ENCODE peak calls at places on chromosomes 1 and 21, in six cellular contexts. P is endodermal cell, T is mesothelial cell of epicardium, E is AG09319, U is upper lobe of right lung, S is GM12865. B is an unnamed sample.

GRCh38 chr1:9735800-9736199 is 84.3 kb downstream of the PIK3CD start:
- DNase-seq in P (no peak), T (no peak), E (no peak), U (no peak), S (no peak), B (no peak)

GRCh38 chr1:230232352-230232751 is 165.3 kb downstream of the GALNT2 start:
- DNase-seq in P (peak), T (no peak), E (no peak), U (no peak), S (no peak), B (no peak)

GRCh38 chr1:34885405-34886247 is 26.1 kb upstream of the SMIM12 start:
- DNase-seq in P (peak), T (no peak), E (no peak), U (peak), S (no peak), B (peak)

GRCh38 chr1:8595332-8595731 is 222.1 kb downstream of the RERE start:
- DNase-seq in P (no peak), T (no peak), E (no peak), U (no peak), S (no peak), B (no peak)

GRCh38 chr1:109789771-109790170 is 26.0 kb upstream of the EPS8L3 start:
- DNase-seq in P (no peak), T (no peak), E (no peak), U (peak), S (no peak), B (no peak)

GRCh38 chr1:237152506-237153335 is 110.7 kb downstream of the RYR2 start:
- DNase-seq in P (no peak), T (no peak), E (no peak), U (no peak), S (no peak), B (no peak)

GRCh38 chr1:205928256-205928655 is 15.0 kb downstream of the SLC26A9 start:
- DNase-seq in P (no peak), T (no peak), E (no peak), U (no peak), S (no peak), B (no peak)

GRCh38 chr1:62682531-62682930 is 5.7 kb downstream of the DOCK7 start:
- DNase-seq in P (no peak), T (no peak), E (no peak), U (no peak), S (no peak), B (no peak)

GRCh38 chr1:115099693-115100050 is 10.4 kb upstream of the TSPAN2 start:
- DNase-seq in P (no peak), T (no peak), E (no peak), U (no peak), S (no peak), B (no peak)

GRCh38 chr1:113101588-113101987 is 28.6 kb downstream of the LRIG2 start:
- DNase-seq in P (no peak), T (no peak), E (no peak), U (no peak), S (no peak), B (no peak)

GRCh38 chr21:14922980-14923379 is 141.8 kb downstream of the NRIP1 start:
- DNase-seq in P (no peak), T (no peak), E (no peak), U (no peak), S (no peak), B (no peak)

GRCh38 chr21:36545776-36546511 is 66.0 kb upstream of the CLDN14 start:
- DNase-seq in P (no peak), T (no peak), E (no peak), U (no peak), S (no peak), B (no peak)

GRCh38 chr1:170707959-170708666 is 44.2 kb downstream of the PRRX1 start:
- DNase-seq in P (no peak), T (no peak), E (peak), U (no peak), S (no peak), B (no peak)

GRCh38 chr1:170307426-170307825 is 161.7 kb downstream of the NTMT2 start:
- DNase-seq in P (no peak), T (no peak), E (no peak), U (no peak), S (no peak), B (no peak)

GRCh38 chr1:16122361-16122881 is 33.4 kb downstream of the EPHA2 start:
- DNase-seq in P (peak), T (no peak), E (peak), U (no peak), S (no peak), B (no peak)

GRCh38 chr21:27261676-27262075 is 294.8 kb upstream of the ADAMTS5 start:
- DNase-seq in P (no peak), T (no peak), E (no peak), U (no peak), S (no peak), B (no peak)

GRCh38 chr21:29557200-29557599 is 258.5 kb downstream of the BACH1 start:
- DNase-seq in P (no peak), T (no peak), E (no peak), U (no peak), S (no peak), B (no peak)

GRCh38 chr1:44905276-44905675 is 62.2 kb upstream of the PTCH2 start:
- DNase-seq in P (no peak), T (no peak), E (no peak), U (no peak), S (no peak), B (no peak)

GRCh38 chr1:44909949-44910594 is 67.0 kb upstream of the PTCH2 start:
- DNase-seq in P (no peak), T (no peak), E (no peak), U (no peak), S (no peak), B (no peak)

GRCh38 chr1:44911042-44911441 is 68.0 kb upstream of the PTCH2 start:
- DNase-seq in P (no peak), T (no peak), E (no peak), U (no peak), S (no peak), B (no peak)

GRCh38 chr1:44908427-44908826 is 65.4 kb upstream of the PTCH2 start:
- DNase-seq in P (no peak), T (no peak), E (no peak), U (no peak), S (no peak), B (no peak)

GRCh38 chr1:44907909-44908308 is 64.9 kb upstream of the PTCH2 start:
- DNase-seq in P (no peak), T (no peak), E (no peak), U (no peak), S (no peak), B (no peak)
- TF ChIP-seq CTCF in P (no peak), T (no peak), E (peak), U (no peak), S (no peak), B (no peak)

GRCh38 chr1:203031467-203031866 is 5.2 kb downstream of the PPFIA4 start:
- DNase-seq in P (peak), T (no peak), E (no peak), U (no peak), S (no peak), B (no peak)
- TF ChIP-seq CTCF in P (peak), T (peak), E (no peak), U (no peak), S (peak), B (no peak)

GRCh38 chr1:214124915-214125314 is 137.1 kb downstream of the PROX1 start:
- DNase-seq in P (no peak), T (no peak), E (no peak), U (no peak), S (no peak), B (no peak)

GRCh38 chr1:214123061-214123784 is 135.4 kb downstream of the PROX1 start:
- DNase-seq in P (peak), T (no peak), E (no peak), U (no peak), S (peak), B (no peak)

GRCh38 chr1:214125819-214126218 is 138.0 kb downstream of the PROX1 start:
- DNase-seq in P (no peak), T (no peak), E (no peak), U (no peak), S (no peak), B (no peak)

GRCh38 chr1:214122110-214122509 is 134.3 kb downstream of the PROX1 start:
- DNase-seq in P (no peak), T (no peak), E (no peak), U (no peak), S (no peak), B (no peak)

GRCh38 chr1:214124281-214124805 is 136.6 kb downstream of the PROX1 start:
- DNase-seq in P (no peak), T (no peak), E (no peak), U (no peak), S (no peak), B (no peak)
- TF ChIP-seq CTCF in P (no peak), T (no peak), E (no peak), U (no peak), S (no peak), B (no peak)

DNA sequence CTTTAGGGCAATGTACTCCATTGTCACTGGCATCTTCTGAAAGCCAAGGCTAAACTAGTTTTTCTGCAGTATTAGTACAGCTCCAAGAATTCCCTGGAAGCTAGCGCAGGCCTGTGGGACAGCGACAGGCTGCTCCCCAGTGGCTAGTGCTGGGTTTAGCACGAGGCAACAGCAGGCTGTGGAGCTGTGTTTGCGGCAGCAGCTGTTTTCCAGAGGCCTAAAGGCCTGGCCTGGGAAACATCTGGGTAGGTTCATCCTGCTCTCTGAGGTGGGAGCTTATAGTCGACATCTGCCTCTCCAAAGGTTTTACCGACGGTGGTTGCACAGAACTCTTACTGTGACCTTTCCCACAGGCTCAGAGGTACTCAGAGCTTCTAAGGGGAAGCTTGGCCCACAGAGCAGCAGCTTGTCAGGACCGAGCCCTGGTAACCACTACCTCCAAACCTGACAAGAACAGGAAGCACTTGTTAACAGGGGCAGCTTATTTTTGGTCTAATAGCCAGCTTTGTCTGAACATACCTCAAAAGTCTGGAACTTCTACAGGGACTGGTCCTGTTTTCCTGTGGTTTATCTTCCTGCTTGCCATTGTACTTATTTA is 17.2 kb downstream of the CC2D1B start:
- DNase-seq in P (peak), T (no peak), E (no peak), U (peak), S (no peak), B (no peak)
- TF ChIP-seq CTCF in P (peak), T (no peak), E (peak), U (no peak), S (no peak), B (no peak)

GRCh38 chr1:233025566-233025965 is 75.2 kb downstream of the NTPCR start:
- DNase-seq in P (no peak), T (no peak), E (no peak), U (no peak), S (no peak), B (no peak)

GRCh38 chr1:233022246-233022645 is 71.8 kb downstream of the NTPCR start:
- DNase-seq in P (no peak), T (no peak), E (no peak), U (no peak), S (no peak), B (no peak)

GRCh38 chr1:233020441-233020840 is 70.0 kb downstream of the NTPCR start:
- DNase-seq in P (peak), T (no peak), E (no peak), U (no peak), S (no peak), B (no peak)

GRCh38 chr1:233019921-233020320 is 69.5 kb downstream of the NTPCR start:
- DNase-seq in P (no peak), T (no peak), E (peak), U (no peak), S (no peak), B (no peak)

GRCh38 chr1:233025156-233025555 is 74.7 kb downstream of the NTPCR start:
- DNase-seq in P (peak), T (no peak), E (no peak), U (no peak), S (peak), B (no peak)
- TF ChIP-seq CTCF in P (peak), T (no peak), E (peak), U (peak), S (peak), B (no peak)

GRCh38 chr21:33299181-33299752 is 25.5 kb upstream of the IFNAR1 start:
- DNase-seq in P (no peak), T (no peak), E (no peak), U (no peak), S (peak), B (peak)
- TF ChIP-seq CTCF in P (peak), T (no peak), E (no peak), U (peak), S (no peak), B (no peak)

GRCh38 chr1:155307247-155307740 is 1.4 kb upstream of the FDPS start:
- DNase-seq in P (peak), T (no peak), E (peak), U (no peak), S (peak), B (no peak)
- TF ChIP-seq CTCF in P (peak), T (no peak), E (peak), U (peak), S (peak), B (no peak)

GRCh38 chr1:81806432-81806770 is 5.7 kb downstream of the ADGRL2 start:
- DNase-seq in P (no peak), T (no peak), E (no peak), U (no peak), S (no peak), B (no peak)

GRCh38 chr1:81809808-81810207 is 9.1 kb downstream of the ADGRL2 start:
- DNase-seq in P (no peak), T (no peak), E (no peak), U (no peak), S (no peak), B (no peak)

GRCh38 chr1:81805537-81806431 is 5.0 kb downstream of the ADGRL2 start:
- DNase-seq in P (no peak), T (no peak), E (no peak), U (no peak), S (no peak), B (no peak)

GRCh38 chr1:81811757-81812371 is 11.1 kb downstream of the ADGRL2 start:
- DNase-seq in P (no peak), T (no peak), E (no peak), U (no peak), S (no peak), B (no peak)

DNA sequence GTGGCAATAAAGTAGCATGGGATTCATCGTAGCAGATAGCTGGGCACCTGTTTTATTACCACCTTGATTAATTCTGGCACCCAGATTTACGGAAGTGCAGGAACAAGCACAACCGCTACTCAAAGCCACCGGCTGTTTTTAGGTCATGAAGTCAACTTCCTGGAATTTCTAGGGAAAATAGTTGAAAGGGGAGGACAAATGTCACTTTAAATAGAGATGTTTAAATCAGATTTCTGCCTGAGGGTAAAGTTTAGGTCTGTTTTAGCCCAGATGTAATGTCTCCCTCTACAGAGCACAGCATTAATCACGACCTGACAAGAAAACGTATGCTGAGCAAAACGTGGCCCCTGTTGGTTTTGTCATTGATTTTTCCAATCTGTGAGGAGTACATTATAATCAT is 8.0 kb downstream of the ADGRL2 start:
- DNase-seq in P (peak), T (no peak), E (no peak), U (no peak), S (no peak), B (no peak)
- TF ChIP-seq CTCF in P (peak), T (no peak), E (peak), U (no peak), S (no peak), B (no peak)